ENCODE peak calls at places on chromosomes 12 and 14, in five cellular contexts. O, U, S, L and X are unnamed samples.

GRCh38 chr12:2682301-2683282 is 112.2 kb upstream of the FKBP4 start:
- DNase-seq in L (peak), S (no peak), O (no peak), U (peak), X (peak)

GRCh38 chr12:109581856-109582255 is 8.3 kb downstream of the MVK start:
- DNase-seq in U (no peak), O (no peak), S (peak), L (no peak), X (no peak)

GRCh38 chr14:89171628-89172027 is 245.4 kb downstream of the FOXN3 start:
- DNase-seq in U (no peak), S (no peak), O (no peak), L (no peak), X (no peak)

GRCh38 chr12:26523708-26524150 is 309.3 kb downstream of the ITPR2 start:
- DNase-seq in O (peak), U (no peak), L (peak), S (peak), X (no peak)

GRCh38 chr14:37616853-37617252 is 21.4 kb downstream of the TTC6 start:
- DNase-seq in S (no peak), L (no peak), U (no peak), O (no peak), X (no peak)

GRCh38 chr12:108697905-108698304 is 33.4 kb downstream of the CORO1C start:
- DNase-seq in O (no peak), U (no peak), L (no peak), S (no peak), X (no peak)

GRCh38 chr14:101074124-101075024 is 170.9 kb upstream of the RTL1 start:
- DNase-seq in U (no peak), S (no peak), L (no peak), O (no peak), X (no peak)

GRCh38 chr12:120101182-120101581 is 15.4 kb downstream of the RAB35 start:
- DNase-seq in S (no peak), U (no peak), L (no peak), O (no peak), X (no peak)

GRCh38 chr12:43694879-43695278 is 63.7 kb downstream of the PUS7L start:
- DNase-seq in O (no peak), L (no peak), S (no peak), U (no peak), X (no peak)

GRCh38 chr14:72869407-72870329 is 24.2 kb downstream of the DPF3 start:
- DNase-seq in S (no peak), O (no peak), U (no peak), L (no peak), X (no peak)

GRCh38 chr14:54132485-54132884 is 175.9 kb upstream of the BMP4 start:
- DNase-seq in L (no peak), S (no peak), U (peak), O (no peak), X (no peak)

GRCh38 chr12:93662961-93663728 is 14.0 kb upstream of the CRADD start:
- DNase-seq in L (no peak), S (no peak), U (peak), O (no peak), X (no peak)

GRCh38 chr12:116594325-116595038 is 35.3 kb downstream of the MAP1LC3B2 start:
- DNase-seq in L (no peak), O (peak), S (peak), U (no peak), X (peak)

GRCh38 chr14:32507029-32507984 is 178.2 kb downstream of the AKAP6 start:
- DNase-seq in O (no peak), U (peak), L (no peak), S (no peak), X (no peak)

GRCh38 chr12:16515666-16516065 is 90.3 kb downstream of the LMO3 start:
- DNase-seq in L (no peak), S (no peak), U (peak), O (no peak), X (no peak)

GRCh38 chr12:48029811-48030650 is 25.8 kb upstream of the COL2A1 start:
- DNase-seq in O (no peak), S (no peak), U (no peak), L (no peak), X (no peak)

GRCh38 chr12:94761559-94761958 is 111.2 kb upstream of the TMCC3 start:
- DNase-seq in L (no peak), U (peak), O (no peak), S (no peak), X (no peak)

GRCh38 chr14:95774265-95775160 is 60.6 kb upstream of the TCL1A start:
- DNase-seq in L (peak), O (no peak), U (peak), S (no peak), X (peak)
- TF ChIP-seq CTCF in L (peak), O (peak), U (peak), S (peak), X (peak)

GRCh38 chr14:45150386-45150890 is 14.7 kb downstream of the FANCM start:
- DNase-seq in U (no peak), L (no peak), O (no peak), S (no peak), X (no peak)

DNA sequence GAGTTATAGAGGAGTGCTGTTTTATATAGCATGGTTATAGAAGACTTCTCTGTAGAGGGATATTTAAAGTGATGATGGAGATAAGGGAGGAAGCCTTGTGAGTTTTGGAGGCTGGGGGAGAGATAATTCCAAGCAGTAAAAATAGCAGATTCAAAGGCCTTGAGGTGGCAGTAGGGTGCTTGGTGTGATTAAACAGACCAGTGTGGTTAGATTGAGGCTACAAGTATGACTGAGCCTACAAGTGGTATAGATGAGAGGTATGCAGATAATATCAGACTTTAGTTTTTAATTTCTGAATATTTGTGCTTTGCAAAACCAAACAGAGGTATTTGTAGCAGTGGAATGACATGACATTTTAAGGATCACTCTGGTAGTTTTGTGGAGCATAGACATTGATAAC is 20.3 kb downstream of the FANCM start:
- DNase-seq in O (no peak), U (no peak), L (no peak), S (no peak), X (no peak)
- TF ChIP-seq CTCF in O (no peak), U (no peak), L (no peak), S (no peak), X (no peak)

GRCh38 chr12:24270464-24270863 is 321.0 kb upstream of the SOX5 start:
- DNase-seq in L (no peak), S (no peak), U (no peak), O (no peak), X (no peak)

GRCh38 chr12:24270965-24271364 is 321.5 kb upstream of the SOX5 start:
- DNase-seq in U (no peak), O (no peak), S (no peak), L (no peak), X (no peak)

GRCh38 chr12:24266982-24267381 is 317.5 kb upstream of the SOX5 start:
- DNase-seq in S (no peak), U (no peak), O (no peak), L (no peak), X (no peak)

GRCh38 chr12:24268663-24269186 is 319.3 kb upstream of the SOX5 start:
- DNase-seq in U (no peak), L (no peak), S (no peak), O (no peak), X (no peak)
- TF ChIP-seq CTCF in U (peak), L (no peak), S (no peak), O (no peak), X (no peak)

GRCh38 chr14:35915185-35915584 is 89.0 kb downstream of the BRMS1L start:
- DNase-seq in O (no peak), L (no peak), S (no peak), U (no peak), X (no peak)
- TF ChIP-seq CTCF in O (no peak), L (no peak), S (no peak), U (no peak), X (no peak)

DNA sequence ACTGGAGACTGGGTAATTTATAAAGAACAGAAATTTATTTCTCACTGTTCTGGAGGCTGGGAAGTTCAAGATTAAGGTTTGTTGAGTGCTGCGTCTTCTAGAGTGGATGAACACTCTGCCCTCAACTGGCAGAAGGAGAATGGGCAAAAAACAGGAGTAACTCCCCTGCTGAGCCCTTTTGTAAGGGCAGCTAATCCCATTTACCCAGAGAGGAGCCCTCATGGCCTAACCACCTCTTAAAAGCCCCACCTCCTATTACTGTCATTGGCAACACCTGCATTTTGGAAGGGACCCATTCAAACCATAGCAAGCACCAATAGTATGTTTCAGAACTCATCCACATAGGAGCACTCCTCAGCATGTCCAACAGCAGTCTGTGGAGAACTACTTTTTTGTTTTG is 47.4 kb downstream of the BORCS5 start:
- DNase-seq in S (no peak), L (no peak), U (no peak), O (no peak), X (no peak)
- TF ChIP-seq CTCF in S (no peak), L (no peak), U (no peak), O (no peak), X (no peak)

GRCh38 chr12:105822131-105823103 is 316.3 kb downstream of the NUAK1 start:
- DNase-seq in S (no peak), O (no peak), L (no peak), U (no peak), X (no peak)
- TF ChIP-seq CTCF in S (no peak), O (no peak), L (no peak), U (no peak), X (no peak)

GRCh38 chr14:75231320-75231719 is 47.3 kb upstream of the FOS start:
- DNase-seq in O (no peak), U (no peak), L (no peak), S (no peak), X (no peak)

GRCh38 chr14:75226755-75227544 is 50.5 kb upstream of the TMED10 start:
- DNase-seq in O (no peak), U (no peak), L (no peak), S (no peak), X (peak)

GRCh38 chr14:75232597-75232996 is 46.0 kb upstream of the FOS start:
- DNase-seq in L (no peak), O (no peak), S (no peak), U (no peak), X (peak)

GRCh38 chr14:75229576-75229922 is 49.1 kb upstream of the FOS start:
- DNase-seq in S (no peak), U (no peak), L (no peak), O (no peak), X (no peak)

DNA sequence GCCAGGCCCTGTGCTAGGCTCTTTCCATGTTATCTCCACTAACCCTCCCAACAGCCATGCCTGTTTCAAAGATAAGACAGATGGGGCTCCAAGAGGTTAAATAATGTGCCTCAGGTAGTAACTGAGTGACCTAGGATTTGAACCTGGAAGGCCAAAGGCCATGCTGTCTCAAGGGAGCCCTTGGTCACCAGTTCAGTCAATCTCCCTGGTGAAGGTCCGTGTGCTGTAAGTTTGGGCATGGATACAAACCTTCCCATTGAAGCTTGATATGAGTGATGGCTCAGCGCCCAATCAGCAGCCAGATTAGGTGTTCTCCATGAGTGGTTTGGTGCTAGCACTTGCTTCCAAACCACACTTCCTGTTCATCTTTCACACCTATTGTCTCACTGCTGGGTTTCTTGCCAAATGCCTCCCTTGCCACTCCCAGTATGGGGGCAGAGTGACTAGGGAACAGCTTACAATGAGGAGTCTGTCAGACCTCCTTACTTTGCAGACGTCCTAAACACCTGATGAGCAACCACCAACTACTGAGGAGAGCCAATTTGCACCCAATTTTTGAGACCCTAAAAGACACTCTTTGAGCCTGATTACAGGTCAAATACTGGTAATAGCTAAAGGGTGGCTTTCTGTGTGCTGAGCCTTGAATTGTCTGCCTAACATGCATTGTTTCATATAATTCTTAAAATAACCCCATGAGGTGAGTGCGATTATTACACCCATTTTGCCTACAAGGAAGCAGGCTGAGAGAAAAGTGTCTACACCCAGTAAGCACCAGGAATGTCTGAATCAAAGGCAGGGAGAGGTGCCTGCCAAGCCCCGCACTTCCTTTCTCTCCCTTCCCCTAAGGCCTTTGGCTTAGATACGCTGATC is 48.5 kb upstream of the FOS start:
- DNase-seq in L (no peak), S (peak), O (no peak), U (peak), X (peak)
- TF ChIP-seq CTCF in L (peak), S (no peak), O (no peak), U (peak), X (no peak)